ENCODE peak calls at places on chromosomes 3 and 15, in four cellular contexts. One of them, this sample, is unnamed.

GRCh38 chr3:184568591-184568917 is 7.0 kb downstream of the EPHB3 start:
- DNase-seq in GM12878: no peak
- DNase-seq in K562: no peak
- DNase-seq in HepG2: no peak
- DNase-seq in this sample: no peak

GRCh38 chr3:23615068-23615467 is 190.7 kb upstream of the UBE2E1 start:
- DNase-seq in GM12878: no peak
- DNase-seq in K562: no peak
- DNase-seq in HepG2: no peak
- DNase-seq in this sample: no peak

GRCh38 chr3:124699033-124699432 is 31.2 kb upstream of the UMPS start:
- DNase-seq in GM12878: no peak
- DNase-seq in K562: no peak
- DNase-seq in HepG2: peak
- DNase-seq in this sample: no peak

GRCh38 chr3:172102883-172103310 is 63.5 kb downstream of the FNDC3B start:
- DNase-seq in GM12878: no peak
- DNase-seq in K562: no peak
- DNase-seq in HepG2: peak
- DNase-seq in this sample: no peak

GRCh38 chr3:7333125-7333524 is 472.2 kb downstream of the GRM7 start:
- DNase-seq in GM12878: no peak
- DNase-seq in K562: no peak
- DNase-seq in HepG2: no peak
- DNase-seq in this sample: no peak

GRCh38 chr15:52523646-52524045 is 5.0 kb downstream of the MYO5A start:
- DNase-seq in GM12878: no peak
- DNase-seq in K562: no peak
- DNase-seq in HepG2: no peak
- DNase-seq in this sample: no peak

GRCh38 chr3:97882975-97883598 is 61.3 kb downstream of the CRYBG3 start:
- DNase-seq in GM12878: no peak
- DNase-seq in K562: peak
- DNase-seq in HepG2: no peak
- DNase-seq in this sample: no peak

GRCh38 chr3:192878374-192878773 is 39.3 kb downstream of the MB21D2 start:
- DNase-seq in GM12878: no peak
- DNase-seq in K562: no peak
- DNase-seq in HepG2: no peak
- DNase-seq in this sample: no peak

GRCh38 chr15:50231761-50232160 is 33.8 kb downstream of the HDC start:
- DNase-seq in GM12878: no peak
- DNase-seq in K562: no peak
- DNase-seq in HepG2: no peak
- DNase-seq in this sample: no peak

GRCh38 chr3:193884011-193884410 is 251.9 kb upstream of the HES1 start:
- DNase-seq in GM12878: no peak
- DNase-seq in K562: no peak
- DNase-seq in HepG2: no peak
- DNase-seq in this sample: no peak

GRCh38 chr15:99504823-99505551 is 60.8 kb upstream of the MEF2A start:
- DNase-seq in GM12878: no peak
- DNase-seq in K562: no peak
- DNase-seq in HepG2: peak
- DNase-seq in this sample: no peak

GRCh38 chr3:69160107-69160506 is 37.7 kb upstream of the LMOD3 start:
- DNase-seq in GM12878: no peak
- DNase-seq in K562: no peak
- DNase-seq in HepG2: no peak
- DNase-seq in this sample: no peak

GRCh38 chr3:99974989-99975388 is 139.3 kb downstream of the FILIP1L start:
- DNase-seq in GM12878: no peak
- DNase-seq in K562: no peak
- DNase-seq in HepG2: no peak
- DNase-seq in this sample: no peak

GRCh38 chr3:42298259-42298658 is 32.3 kb upstream of the CCK start:
- DNase-seq in GM12878: no peak
- DNase-seq in K562: no peak
- DNase-seq in HepG2: no peak
- DNase-seq in this sample: no peak

GRCh38 chr15:81253846-81254245 is 57.2 kb downstream of the IL16 start:
- DNase-seq in GM12878: no peak
- DNase-seq in K562: no peak
- DNase-seq in HepG2: no peak
- DNase-seq in this sample: no peak

GRCh38 chr3:119301001-119301400 is 6.8 kb downstream of the ARHGAP31 start:
- DNase-seq in GM12878: no peak
- DNase-seq in K562: no peak
- DNase-seq in HepG2: no peak
- DNase-seq in this sample: no peak

GRCh38 chr3:50245831-50246516 is 10.0 kb downstream of the GNAI2 start:
- DNase-seq in GM12878: no peak
- DNase-seq in K562: peak
- DNase-seq in HepG2: no peak
- DNase-seq in this sample: peak

GRCh38 chr3:50245251-50245745 is 9.3 kb downstream of the GNAI2 start:
- DNase-seq in GM12878: no peak
- DNase-seq in K562: no peak
- DNase-seq in HepG2: no peak
- DNase-seq in this sample: no peak

GRCh38 chr3:50249459-50249858 is 13.5 kb downstream of the GNAI2 start:
- DNase-seq in GM12878: no peak
- DNase-seq in K562: no peak
- DNase-seq in HepG2: no peak
- DNase-seq in this sample: no peak

GRCh38 chr3:50248387-50248786 is 12.4 kb downstream of the GNAI2 start:
- DNase-seq in GM12878: no peak
- DNase-seq in K562: no peak
- DNase-seq in HepG2: no peak
- DNase-seq in this sample: no peak

DNA sequence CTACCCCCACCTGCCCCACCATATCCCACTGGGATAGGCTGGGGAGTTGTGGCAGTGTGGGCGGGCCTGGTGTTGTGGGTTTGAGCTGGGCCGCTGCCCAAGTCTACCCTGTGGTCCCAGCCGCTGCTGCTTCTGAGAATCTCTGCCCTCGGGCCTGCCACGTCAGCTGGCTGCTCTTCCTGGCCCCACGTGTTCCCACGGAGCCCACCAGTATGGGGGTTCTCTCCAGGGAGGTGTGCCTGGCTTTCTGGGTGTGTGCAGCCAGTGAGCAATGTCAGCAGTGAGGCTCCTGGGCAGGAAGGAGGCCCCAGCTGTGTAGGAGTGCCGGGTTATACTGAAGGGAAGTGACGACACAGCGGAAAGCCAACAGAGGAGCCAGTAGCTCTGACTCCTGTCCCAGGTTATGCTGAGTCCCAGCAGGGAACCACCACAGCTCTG is 10.5 kb downstream of the GNAI2 start:
- DNase-seq in GM12878: no peak
- DNase-seq in K562: peak
- DNase-seq in HepG2: no peak
- DNase-seq in this sample: no peak
- TF ChIP-seq TARDBP in GM12878: no peak
- TF ChIP-seq TARDBP in K562: no peak
- TF ChIP-seq TARDBP in HepG2: no peak
- TF ChIP-seq TARDBP in this sample: no peak

DNA sequence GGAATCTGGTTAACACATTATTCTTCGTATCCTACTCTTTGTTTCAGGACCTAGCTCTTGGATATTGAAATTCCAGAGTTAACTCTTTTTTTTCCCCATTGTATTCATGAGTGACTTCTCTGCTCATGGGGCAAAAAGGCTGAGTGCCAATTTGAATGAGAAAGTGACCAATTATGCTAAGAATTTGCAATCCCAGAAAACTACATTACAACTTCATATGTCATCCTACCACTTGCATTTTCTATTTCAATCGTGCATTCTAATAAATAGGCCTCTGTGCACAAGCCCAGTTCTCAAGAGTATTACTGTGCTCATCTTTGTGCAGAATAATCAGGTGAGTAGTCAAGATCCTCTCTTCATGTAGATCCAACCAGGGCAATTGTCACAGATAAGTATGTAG is 537.8 kb downstream of the OTOL1 start:
- DNase-seq in GM12878: no peak
- DNase-seq in K562: no peak
- DNase-seq in HepG2: no peak
- DNase-seq in this sample: no peak
- TF ChIP-seq TARDBP in GM12878: no peak
- TF ChIP-seq TARDBP in K562: no peak
- TF ChIP-seq TARDBP in HepG2: no peak
- TF ChIP-seq TARDBP in this sample: no peak

DNA sequence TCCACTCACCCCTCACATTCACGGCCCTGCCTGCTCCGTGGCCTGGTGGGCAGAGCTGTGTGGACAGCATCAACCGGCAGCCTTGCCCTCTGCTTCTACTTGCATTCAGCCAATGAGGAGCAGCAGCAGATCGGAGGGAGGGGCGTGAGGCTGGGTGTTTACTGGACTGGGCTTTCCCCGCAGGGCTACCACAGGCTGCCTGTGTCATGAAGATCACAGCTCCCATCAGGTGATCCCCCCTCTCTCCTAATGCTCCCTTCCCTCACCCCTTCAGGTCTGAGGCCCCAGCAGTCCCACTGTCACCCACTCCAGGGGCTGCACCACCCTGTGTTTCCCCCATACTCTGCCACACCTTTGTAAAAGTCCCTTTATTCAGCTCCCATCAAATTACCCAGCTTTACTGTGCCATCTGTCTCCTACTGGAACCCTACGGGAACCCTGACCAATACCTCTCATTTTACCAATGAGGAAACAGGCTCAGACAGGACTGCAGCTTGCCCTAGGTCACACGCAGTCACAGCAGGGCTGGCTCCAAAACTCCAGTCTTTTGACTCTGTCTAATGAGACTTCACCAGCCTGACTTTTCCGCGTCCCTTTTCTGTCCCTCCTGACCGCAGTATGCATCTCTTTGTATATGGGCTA is 81.1 kb downstream of the MEGF11 start:
- DNase-seq in GM12878: no peak
- DNase-seq in K562: no peak
- DNase-seq in HepG2: no peak
- DNase-seq in this sample: no peak
- TF ChIP-seq TARDBP in GM12878: no peak
- TF ChIP-seq TARDBP in K562: no peak
- TF ChIP-seq TARDBP in HepG2: no peak
- TF ChIP-seq TARDBP in this sample: no peak

GRCh38 chr3:52469001-52469400 is 13.6 kb downstream of the NISCH start:
- DNase-seq in GM12878: no peak
- DNase-seq in K562: no peak
- DNase-seq in HepG2: no peak
- DNase-seq in this sample: no peak
- TF ChIP-seq TARDBP in GM12878: no peak
- TF ChIP-seq TARDBP in K562: no peak
- TF ChIP-seq TARDBP in HepG2: no peak
- TF ChIP-seq TARDBP in this sample: no peak

DNA sequence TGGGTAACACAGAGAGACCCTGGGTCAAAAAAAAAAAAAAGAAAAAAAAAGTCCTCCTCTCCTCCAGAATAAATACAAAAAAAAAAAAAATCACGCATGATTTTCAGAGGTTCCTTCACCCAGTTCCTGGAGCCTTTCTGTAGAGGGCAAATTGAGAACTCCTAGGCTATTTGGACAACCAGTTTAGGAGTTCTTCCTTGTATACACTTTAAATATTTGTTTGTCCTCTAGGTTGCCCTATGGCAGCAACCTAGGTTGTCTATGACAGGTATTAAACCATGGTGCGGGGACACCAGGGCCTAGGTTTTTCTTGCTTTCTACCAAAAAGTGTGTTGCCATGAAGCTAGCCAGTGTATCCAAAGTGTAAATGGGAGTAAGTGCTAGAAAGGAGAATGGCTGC is 3.8 kb upstream of the ZFYVE19 start:
- DNase-seq in GM12878: no peak
- DNase-seq in K562: no peak
- DNase-seq in HepG2: no peak
- DNase-seq in this sample: no peak
- TF ChIP-seq TARDBP in GM12878: no peak
- TF ChIP-seq TARDBP in K562: no peak
- TF ChIP-seq TARDBP in HepG2: no peak
- TF ChIP-seq TARDBP in this sample: no peak

GRCh38 chr3:136151219-136151618 is 44.9 kb downstream of the MSL2 start:
- DNase-seq in GM12878: no peak
- DNase-seq in K562: no peak
- DNase-seq in HepG2: no peak
- DNase-seq in this sample: no peak

GRCh38 chr3:136149569-136150136 is 46.5 kb downstream of the MSL2 start:
- DNase-seq in GM12878: no peak
- DNase-seq in K562: no peak
- DNase-seq in HepG2: no peak
- DNase-seq in this sample: no peak

GRCh38 chr3:136152963-136153362 is 43.2 kb downstream of the MSL2 start:
- DNase-seq in GM12878: no peak
- DNase-seq in K562: no peak
- DNase-seq in HepG2: no peak
- DNase-seq in this sample: no peak

GRCh38 chr3:136146981-136147729 is 49.0 kb downstream of the MSL2 start:
- DNase-seq in GM12878: no peak
- DNase-seq in K562: no peak
- DNase-seq in HepG2: peak
- DNase-seq in this sample: no peak

DNA sequence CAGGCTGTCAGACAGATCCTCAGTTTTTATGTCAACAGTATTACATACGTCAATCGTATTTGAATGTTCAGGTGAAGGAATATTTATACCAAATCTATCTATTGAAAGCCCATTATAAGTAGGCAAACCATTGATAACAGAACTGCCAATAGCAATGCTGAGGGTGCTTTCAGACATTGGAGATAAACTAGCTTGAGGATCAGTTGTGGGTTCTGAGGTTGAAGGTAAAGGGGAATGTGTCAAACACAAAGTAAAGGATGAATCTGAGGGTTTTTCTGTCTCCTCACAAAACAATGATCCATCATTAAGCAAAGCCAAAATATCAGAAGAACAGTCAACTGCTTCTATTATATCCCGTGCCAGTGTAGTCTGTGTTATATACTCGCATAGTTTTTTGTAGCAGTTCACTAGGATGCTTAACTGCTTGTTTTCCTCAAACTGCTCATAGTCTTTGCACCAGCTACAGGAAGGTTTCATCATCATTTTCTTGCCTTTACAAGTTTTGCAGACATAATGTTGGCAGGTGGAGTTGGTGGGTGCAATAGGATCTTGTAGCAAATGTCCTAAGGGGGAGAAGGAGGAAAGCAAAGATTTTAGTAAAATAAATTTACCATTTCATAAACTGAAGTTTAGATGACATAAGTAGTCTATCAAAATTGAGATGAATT is 43.8 kb downstream of the MSL2 start:
- DNase-seq in GM12878: no peak
- DNase-seq in K562: no peak
- DNase-seq in HepG2: no peak
- DNase-seq in this sample: no peak
- TF ChIP-seq TARDBP in GM12878: no peak
- TF ChIP-seq TARDBP in K562: no peak
- TF ChIP-seq TARDBP in HepG2: no peak
- TF ChIP-seq TARDBP in this sample: no peak

DNA sequence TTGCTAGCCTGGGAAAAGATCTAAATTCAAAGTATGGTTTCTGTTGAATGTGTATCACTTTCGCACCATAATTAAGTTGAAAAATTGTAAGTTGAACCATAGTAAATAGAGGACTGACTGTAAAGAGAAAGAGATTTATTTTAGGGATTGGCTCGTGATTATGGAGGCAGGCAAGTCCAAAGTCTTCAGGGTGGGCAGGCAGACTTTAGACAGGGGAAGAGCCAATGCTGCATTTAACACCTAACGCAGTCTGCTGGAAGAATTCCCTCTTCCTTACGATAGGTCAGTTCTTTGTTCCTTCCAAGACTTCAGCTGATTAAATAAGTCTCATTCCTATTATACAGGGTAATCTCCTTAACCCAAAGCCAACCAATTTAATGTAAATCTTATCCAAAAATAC is 15.8 kb downstream of the C3orf85 start:
- DNase-seq in GM12878: no peak
- DNase-seq in K562: no peak
- DNase-seq in HepG2: no peak
- DNase-seq in this sample: no peak
- TF ChIP-seq TARDBP in GM12878: no peak
- TF ChIP-seq TARDBP in K562: no peak
- TF ChIP-seq TARDBP in HepG2: no peak
- TF ChIP-seq TARDBP in this sample: no peak